ENCODE peak calls at places on chromosomes 4 and X, in seven cellular contexts. One of them, this sample, is unnamed.

GRCh38 chrX:31213941-31214340 is 142.1 kb upstream of the FTHL17 start:
- DNase-seq in H7: peak
- DNase-seq in psoas muscle: no peak
- DNase-seq in fibroblast of mammary gland: peak
- DNase-seq in foreskin fibroblast: no peak
- DNase-seq in SJCRH30: peak
- DNase-seq in MM.1S: peak
- DNase-seq in this sample: no peak

GRCh38 chrX:2819345-2820130 is 9.2 kb upstream of the GYG2 start:
- DNase-seq in fibroblast of mammary gland: peak
- DNase-seq in H7: no peak
- DNase-seq in foreskin fibroblast: no peak
- DNase-seq in MM.1S: no peak
- DNase-seq in psoas muscle: no peak
- DNase-seq in SJCRH30: peak
- DNase-seq in this sample: no peak

GRCh38 chr4:143700420-143701352 is at the start of gene FREM3:
- DNase-seq in fibroblast of mammary gland: no peak
- DNase-seq in MM.1S: no peak
- DNase-seq in SJCRH30: no peak
- DNase-seq in H7: peak
- DNase-seq in foreskin fibroblast: no peak
- DNase-seq in psoas muscle: no peak
- DNase-seq in this sample: no peak

GRCh38 chrX:30577362-30577961 is at the start of gene TASL:
- DNase-seq in MM.1S: peak
- DNase-seq in psoas muscle: no peak
- DNase-seq in foreskin fibroblast: no peak
- DNase-seq in H7: no peak
- DNase-seq in fibroblast of mammary gland: no peak
- DNase-seq in SJCRH30: no peak
- DNase-seq in this sample: no peak

GRCh38 chr4:93879919-93880318 is 51.4 kb downstream of the ATOH1 start:
- DNase-seq in foreskin fibroblast: no peak
- DNase-seq in H7: no peak
- DNase-seq in psoas muscle: no peak
- DNase-seq in MM.1S: no peak
- DNase-seq in fibroblast of mammary gland: no peak
- DNase-seq in SJCRH30: no peak
- DNase-seq in this sample: no peak

GRCh38 chrX:116230136-116230886 is 59.8 kb downstream of the AGTR2 start:
- DNase-seq in MM.1S: no peak
- DNase-seq in psoas muscle: no peak
- DNase-seq in SJCRH30: no peak
- DNase-seq in foreskin fibroblast: no peak
- DNase-seq in fibroblast of mammary gland: no peak
- DNase-seq in H7: no peak
- DNase-seq in this sample: no peak

GRCh38 chrX:40471965-40472648 is 108.7 kb upstream of the ATP6AP2 start:
- DNase-seq in MM.1S: peak
- DNase-seq in fibroblast of mammary gland: peak
- DNase-seq in psoas muscle: no peak
- DNase-seq in foreskin fibroblast: peak
- DNase-seq in H7: peak
- DNase-seq in SJCRH30: peak
- DNase-seq in this sample: no peak

GRCh38 chrX:1466971-1467561 is 14.4 kb upstream of the ASMTL start:
- DNase-seq in H7: no peak
- DNase-seq in SJCRH30: no peak
- DNase-seq in psoas muscle: no peak
- DNase-seq in fibroblast of mammary gland: no peak
- DNase-seq in foreskin fibroblast: no peak
- DNase-seq in MM.1S: peak
- DNase-seq in this sample: no peak

GRCh38 chr4:108155373-108155772 is 13.4 kb downstream of the LEF1 start:
- DNase-seq in H7: peak
- DNase-seq in fibroblast of mammary gland: peak
- DNase-seq in SJCRH30: no peak
- DNase-seq in foreskin fibroblast: no peak
- DNase-seq in MM.1S: no peak
- DNase-seq in psoas muscle: no peak
- DNase-seq in this sample: no peak

GRCh38 chr4:29983890-29984289 is 736.3 kb upstream of the PCDH7 start:
- DNase-seq in H7: no peak
- DNase-seq in psoas muscle: no peak
- DNase-seq in MM.1S: no peak
- DNase-seq in fibroblast of mammary gland: no peak
- DNase-seq in foreskin fibroblast: no peak
- DNase-seq in SJCRH30: no peak
- DNase-seq in this sample: no peak

GRCh38 chr4:129545599-129546278 is 449.8 kb downstream of the C4orf33 start:
- DNase-seq in MM.1S: no peak
- DNase-seq in psoas muscle: peak
- DNase-seq in fibroblast of mammary gland: peak
- DNase-seq in SJCRH30: peak
- DNase-seq in foreskin fibroblast: no peak
- DNase-seq in H7: no peak
- DNase-seq in this sample: peak

GRCh38 chr4:128653514-128654420 is 155.7 kb upstream of the JADE1 start:
- DNase-seq in fibroblast of mammary gland: no peak
- DNase-seq in SJCRH30: peak
- DNase-seq in psoas muscle: no peak
- DNase-seq in MM.1S: no peak
- DNase-seq in H7: no peak
- DNase-seq in foreskin fibroblast: peak
- DNase-seq in this sample: peak

GRCh38 chr4:108210989-108211725 is 42.4 kb upstream of the LEF1 start:
- DNase-seq in fibroblast of mammary gland: peak
- DNase-seq in psoas muscle: no peak
- DNase-seq in SJCRH30: no peak
- DNase-seq in MM.1S: no peak
- DNase-seq in foreskin fibroblast: peak
- DNase-seq in H7: no peak
- DNase-seq in this sample: no peak

GRCh38 chrX:2609431-2610238 is 81.5 kb upstream of the CD99 start:
- DNase-seq in fibroblast of mammary gland: peak
- DNase-seq in SJCRH30: peak
- DNase-seq in psoas muscle: no peak
- DNase-seq in MM.1S: peak
- DNase-seq in foreskin fibroblast: no peak
- DNase-seq in H7: no peak
- DNase-seq in this sample: no peak

GRCh38 chr4:52824603-52825310 is 37.4 kb upstream of the RASL11B start:
- DNase-seq in foreskin fibroblast: peak
- DNase-seq in H7: no peak
- DNase-seq in fibroblast of mammary gland: peak
- DNase-seq in psoas muscle: no peak
- DNase-seq in SJCRH30: peak
- DNase-seq in MM.1S: no peak
- DNase-seq in this sample: no peak
- H3K4me3 ChIP-seq in foreskin fibroblast: no peak
- H3K4me3 ChIP-seq in H7: no peak
- H3K4me3 ChIP-seq in fibroblast of mammary gland: no peak
- H3K4me3 ChIP-seq in psoas muscle: no peak
- H3K4me3 ChIP-seq in SJCRH30: peak
- H3K4me3 ChIP-seq in MM.1S: no peak
- H3K4me3 ChIP-seq in this sample: no peak

GRCh38 chr4:15809473-15809872 is 31.3 kb downstream of the CD38 start:
- DNase-seq in psoas muscle: no peak
- DNase-seq in foreskin fibroblast: no peak
- DNase-seq in MM.1S: no peak
- DNase-seq in H7: no peak
- DNase-seq in SJCRH30: no peak
- DNase-seq in fibroblast of mammary gland: no peak
- DNase-seq in this sample: no peak
- H3K4me3 ChIP-seq in psoas muscle: peak
- H3K4me3 ChIP-seq in foreskin fibroblast: no peak
- H3K4me3 ChIP-seq in MM.1S: peak
- H3K4me3 ChIP-seq in H7: no peak
- H3K4me3 ChIP-seq in SJCRH30: no peak
- H3K4me3 ChIP-seq in fibroblast of mammary gland: no peak
- H3K4me3 ChIP-seq in this sample: no peak

GRCh38 chr4:86451560-86452322 is 91.9 kb upstream of the MAPK10 start:
- DNase-seq in SJCRH30: peak
- DNase-seq in H7: peak
- DNase-seq in fibroblast of mammary gland: peak
- DNase-seq in MM.1S: no peak
- DNase-seq in foreskin fibroblast: peak
- DNase-seq in psoas muscle: no peak
- DNase-seq in this sample: no peak
- H3K4me3 ChIP-seq in SJCRH30: peak
- H3K4me3 ChIP-seq in H7: no peak
- H3K4me3 ChIP-seq in fibroblast of mammary gland: peak
- H3K4me3 ChIP-seq in MM.1S: no peak
- H3K4me3 ChIP-seq in foreskin fibroblast: no peak
- H3K4me3 ChIP-seq in psoas muscle: peak
- H3K4me3 ChIP-seq in this sample: peak

GRCh38 chr4:139297001-139297410 is 4.3 kb upstream of the NAA15 start:
- DNase-seq in MM.1S: peak
- DNase-seq in H7: no peak
- DNase-seq in SJCRH30: no peak
- DNase-seq in foreskin fibroblast: peak
- DNase-seq in psoas muscle: no peak
- DNase-seq in fibroblast of mammary gland: peak
- DNase-seq in this sample: no peak

GRCh38 chr4:139301143-139301820 is at the start of gene NAA15:
- DNase-seq in fibroblast of mammary gland: peak
- DNase-seq in SJCRH30: peak
- DNase-seq in MM.1S: peak
- DNase-seq in psoas muscle: peak
- DNase-seq in foreskin fibroblast: peak
- DNase-seq in H7: peak
- DNase-seq in this sample: peak

GRCh38 chr4:139301821-139302611 is at the start of gene NDUFC1:
- DNase-seq in H7: peak
- DNase-seq in MM.1S: peak
- DNase-seq in psoas muscle: peak
- DNase-seq in fibroblast of mammary gland: peak
- DNase-seq in SJCRH30: peak
- DNase-seq in foreskin fibroblast: no peak
- DNase-seq in this sample: peak

GRCh38 chr4:139300431-139301142 is 718 bp upstream of the NAA15 start:
- DNase-seq in foreskin fibroblast: peak
- DNase-seq in fibroblast of mammary gland: peak
- DNase-seq in psoas muscle: no peak
- DNase-seq in MM.1S: no peak
- DNase-seq in SJCRH30: no peak
- DNase-seq in H7: peak
- DNase-seq in this sample: no peak

GRCh38 chr4:139299536-139299935 is 1.8 kb upstream of the NAA15 start:
- DNase-seq in fibroblast of mammary gland: peak
- DNase-seq in H7: no peak
- DNase-seq in MM.1S: no peak
- DNase-seq in foreskin fibroblast: no peak
- DNase-seq in SJCRH30: no peak
- DNase-seq in psoas muscle: no peak
- DNase-seq in this sample: no peak
- H3K4me3 ChIP-seq in fibroblast of mammary gland: no peak
- H3K4me3 ChIP-seq in H7: no peak
- H3K4me3 ChIP-seq in MM.1S: peak
- H3K4me3 ChIP-seq in foreskin fibroblast: peak
- H3K4me3 ChIP-seq in SJCRH30: peak
- H3K4me3 ChIP-seq in psoas muscle: peak
- H3K4me3 ChIP-seq in this sample: no peak